ENCODE peak calls at places on chromosome 9, in nine cellular contexts. J, X, O, M, Y, U, G, E and Q are unnamed samples.

GRCh38 chr9:124263800-124264426 is 6.2 kb downstream of the NEK6 start:
- DNase-seq in J (no peak), X (no peak), O (no peak), M (no peak), Y (no peak), U (no peak), G (no peak), E (no peak), Q (no peak)

GRCh38 chr9:136939996-136940525 is 4.5 kb downstream of the FBXW5 start:
- DNase-seq in J (no peak), X (no peak), O (no peak), M (no peak), Y (no peak), U (peak; percentile 84), G (peak; percentile 68), E (no peak), Q (peak; percentile 97)

GRCh38 chr9:92603100-92603499 is 66.8 kb downstream of the IPPK start:
- DNase-seq in J (no peak), X (no peak), O (no peak), M (no peak), Y (no peak), U (no peak), G (no peak), E (no peak), Q (no peak)

GRCh38 chr9:80555782-80556325 is 984.1 kb downstream of the TLE4 start:
- DNase-seq in J (no peak), X (no peak), O (no peak), M (no peak), Y (no peak), U (no peak), G (no peak), E (no peak), Q (no peak)

GRCh38 chr9:4510546-4511322 is 20.5 kb downstream of the SLC1A1 start:
- DNase-seq in J (no peak), X (no peak), O (no peak), M (no peak), Y (no peak), U (no peak), G (no peak), E (no peak), Q (no peak)

GRCh38 chr9:127913682-127914081 is 3.2 kb downstream of the ST6GALNAC4 start:
- DNase-seq in J (no peak), X (no peak), O (no peak), M (no peak), Y (no peak), U (no peak), G (no peak), E (no peak), Q (no peak)

GRCh38 chr9:132171702-132172101 is 9.8 kb downstream of the NTNG2 start:
- DNase-seq in J (no peak), X (no peak), O (no peak), M (no peak), Y (no peak), U (no peak), G (no peak), E (no peak), Q (no peak)

GRCh38 chr9:128121924-128122808 is 5.4 kb downstream of the PTGES2 start:
- DNase-seq in J (no peak), X (peak; percentile 36), O (peak; percentile 22), M (no peak), Y (no peak), U (no peak), G (no peak), E (no peak), Q (no peak)

GRCh38 chr9:121902483-121903135 is 190.5 kb downstream of the TTLL11 start:
- DNase-seq in J (peak; percentile 8), X (no peak), O (no peak), M (no peak), Y (peak; percentile 65), U (peak; percentile 40), G (no peak), E (no peak), Q (no peak)

GRCh38 chr9:115814081-115814480 is 339.5 kb upstream of the PAPPA start:
- DNase-seq in J (no peak), X (no peak), O (no peak), M (no peak), Y (no peak), U (no peak), G (no peak), E (no peak), Q (no peak)

GRCh38 chr9:2602704-2603116 is 18.9 kb upstream of the VLDLR start:
- DNase-seq in J (no peak), X (no peak), O (no peak), M (no peak), Y (no peak), U (no peak), G (no peak), E (peak; percentile 25), Q (peak; percentile 38)

GRCh38 chr9:115115924-115116323 is 2.0 kb downstream of the TNC start:
- DNase-seq in J (no peak), X (no peak), O (no peak), M (no peak), Y (no peak), U (no peak), G (no peak), E (no peak), Q (no peak)

GRCh38 chr9:115006660-115007059 is 76.3 kb upstream of the TNFSF8 start:
- DNase-seq in J (no peak), X (no peak), O (no peak), M (no peak), Y (no peak), U (no peak), G (no peak), E (no peak), Q (peak; percentile 9)

GRCh38 chr9:38641985-38642864 is 21.8 kb upstream of the ANKRD18A start:
- DNase-seq in J (peak; percentile 9), X (peak; percentile 82), O (peak; percentile 45), M (no peak), Y (no peak), U (no peak), G (no peak), E (peak; percentile 54), Q (no peak)

GRCh38 chr9:692636-693459 is 148.6 kb upstream of the DMRT1 start:
- DNase-seq in J (no peak), X (peak; percentile 35), O (no peak), M (no peak), Y (no peak), U (no peak), G (no peak), E (no peak), Q (no peak)

GRCh38 chr9:127796225-127796813 is 6.4 kb upstream of the FPGS start:
- DNase-seq in J (no peak), X (no peak), O (peak; percentile 58), M (no peak), Y (peak; percentile 79), U (no peak), G (no peak), E (no peak), Q (peak; percentile 89)

GRCh38 chr9:126329476-126330275 is 3.0 kb downstream of the MVB12B start:
- DNase-seq in J (no peak), X (no peak), O (no peak), M (no peak), Y (no peak), U (no peak), G (no peak), E (no peak), Q (no peak)

GRCh38 chr9:123058834-123059233 is 25.4 kb downstream of the GPR21 start:
- DNase-seq in J (no peak), X (no peak), O (no peak), M (no peak), Y (no peak), U (no peak), G (peak; percentile 36), E (no peak), Q (no peak)

GRCh38 chr9:8338249-8338721 is 538.7 kb upstream of the DMAC1 start:
- DNase-seq in J (no peak), X (no peak), O (no peak), M (no peak), Y (no peak), U (no peak), G (no peak), E (no peak), Q (no peak)

DNA sequence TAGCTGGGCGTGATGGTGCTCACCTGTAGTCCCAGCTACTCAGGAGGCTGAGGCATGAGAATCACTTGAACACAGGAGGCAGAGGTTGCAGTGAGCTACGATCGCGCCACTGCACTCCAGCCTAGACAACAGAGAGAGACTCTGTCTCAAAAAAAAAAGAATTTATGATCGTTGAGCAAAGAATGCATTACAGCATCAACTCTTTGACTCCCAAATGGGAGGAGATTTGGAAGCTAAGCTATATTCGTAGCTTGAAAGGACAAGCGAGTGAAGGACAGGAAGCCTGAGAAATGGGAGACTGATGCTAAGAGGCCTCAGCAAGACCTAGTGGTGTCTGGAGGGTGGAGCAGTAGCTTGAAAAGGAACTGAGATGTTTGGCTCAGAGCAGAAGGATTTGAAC is 10.3 kb upstream of the CCIN start:
- DNase-seq in J (no peak), X (no peak), O (no peak), M (no peak), Y (no peak), U (no peak), G (no peak), E (no peak), Q (no peak)
- H3K27ac ChIP-seq in J (no peak overlapping the region), X (no peak overlapping the region), O (peak overlapping the region; percentile 57), M (no peak overlapping the region), Y (peak overlapping the region; percentile 96), U (peak overlapping the region; percentile 75), G (peak overlapping the region; percentile 77), E (no peak overlapping the region), Q (peak overlapping the region; percentile 43)

GRCh38 chr9:135816179-135816970 is 91.0 kb downstream of the CAMSAP1 start:
- DNase-seq in J (no peak), X (peak; percentile 41), O (no peak), M (no peak), Y (no peak), U (no peak), G (no peak), E (no peak), Q (no peak)
- H3K36me3 ChIP-seq in J (peaks cover 93% of the 10 kb centered on the region), X (peaks cover 72% of the 10 kb centered on the region), O (peaks cover 100% of the 10 kb centered on the region), M (peaks cover 99% of the 10 kb centered on the region), Y (no peaks in the 10 kb centered on the region), U (peaks cover 100% of the 10 kb centered on the region), G (peaks cover 100% of the 10 kb centered on the region), E (peaks cover 79% of the 10 kb centered on the region), Q (no peaks in the 10 kb centered on the region)

GRCh38 chr9:118578467-118578866 is 790.8 kb downstream of the BRINP1 start:
- DNase-seq in J (no peak), X (no peak), O (no peak), M (no peak), Y (no peak), U (no peak), G (no peak), E (no peak), Q (no peak)
- H3K27ac ChIP-seq in J (no peak overlapping the region), X (no peak overlapping the region), O (no peak overlapping the region), M (no peak overlapping the region), Y (no peak overlapping the region), U (no peak overlapping the region), G (peak overlapping the region; percentile 32), E (no peak overlapping the region), Q (no peak overlapping the region)

DNA sequence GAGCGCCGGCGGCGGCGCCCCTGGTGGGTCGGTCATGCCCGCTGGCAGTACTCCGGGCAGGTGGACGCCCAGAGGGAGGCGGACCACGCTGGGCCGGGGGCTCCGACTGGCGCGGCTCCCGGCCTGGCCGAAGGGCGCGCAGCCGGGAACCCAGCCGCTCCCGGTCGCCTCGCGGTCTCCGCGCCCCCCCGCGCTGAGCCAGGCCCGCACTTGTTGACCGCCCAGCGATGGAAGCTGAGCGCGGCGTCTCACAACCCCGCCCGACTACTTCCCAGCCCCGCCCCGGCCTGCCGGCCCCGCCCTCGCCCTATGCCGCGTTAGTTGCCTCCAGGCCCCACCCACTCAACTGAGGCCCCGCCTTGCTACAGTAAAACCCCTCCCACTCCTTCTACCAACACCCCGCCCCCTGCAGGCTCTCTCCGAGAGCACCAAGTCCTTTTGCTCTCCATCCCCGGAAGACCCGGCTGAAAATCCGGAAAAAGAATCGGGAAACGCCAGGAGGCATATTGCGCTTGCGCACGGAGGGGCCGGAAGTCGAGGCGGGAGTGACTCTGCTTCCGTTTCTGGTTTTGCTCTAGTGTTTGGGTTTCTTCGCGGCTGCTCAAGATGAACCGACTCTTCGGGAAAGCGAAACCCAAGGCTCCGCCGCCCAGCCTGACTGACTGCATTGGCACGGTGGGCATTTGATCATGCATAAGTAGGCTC is at the start of the genes BAG1 and CHMP5:
- DNase-seq in J (peak; percentile 96), X (peak; percentile 100), O (peak; percentile 100), M (peak; percentile 100), Y (peak; percentile 100), U (peak; percentile 100), G (peak; percentile 100), E (peak; percentile 99), Q (peak; percentile 100)
- H3K36me3 ChIP-seq in J (peaks cover 58% of the 10 kb centered on the region), X (peaks cover 39% of the 10 kb centered on the region), O (peaks cover 63% of the 10 kb centered on the region), M (peaks cover 64% of the 10 kb centered on the region), Y (no peaks in the 10 kb centered on the region), U (peaks cover 68% of the 10 kb centered on the region), G (peaks cover 60% of the 10 kb centered on the region), E (peaks cover 49% of the 10 kb centered on the region), Q (peaks cover 60% of the 10 kb centered on the region)